ENCODE peak calls at places on chromosomes 2 and 18, in ten cellular contexts. W is body of pancreas; E is tibial artery; J is cardiac fibroblast; D is BJ; Y is lower lobe of right lung; P is AG10803; Q is adrenal gland; G is fibroblast of pulmonary artery; R is CD8-positive, alpha-beta T cell. S is an unnamed sample.

GRCh38 chr18:24831871-24832665 is 371.6 kb downstream of the HRH4 start:
- DNase-seq in W (no peak), E (no peak), J (no peak), D (no peak), Y (no peak), P (no peak), Q (no peak), G (no peak), R (no peak), S (no peak)

GRCh38 chr2:203808041-203808750 is 59.4 kb upstream of the CTLA4 start:
- DNase-seq in W (no peak), E (no peak), J (peak), D (no peak), Y (no peak), P (peak), Q (no peak), G (peak), R (no peak), S (peak)

GRCh38 chr18:10247402-10248117 is 206.9 kb upstream of the APCDD1 start:
- DNase-seq in W (no peak), E (no peak), J (no peak), D (no peak), Y (no peak), P (no peak), Q (no peak), G (peak), R (no peak), S (no peak)

GRCh38 chr18:79515944-79516351 is 120.2 kb downstream of the NFATC1 start:
- DNase-seq in W (no peak), E (peak), J (no peak), D (no peak), Y (no peak), P (no peak), Q (no peak), G (no peak), R (peak), S (no peak)

GRCh38 chr2:25567406-25567805 is 106.0 kb downstream of the DTNB start:
- DNase-seq in W (no peak), E (no peak), J (peak), D (peak), Y (no peak), P (peak), Q (no peak), G (peak), R (no peak), S (no peak)

GRCh38 chr2:4256351-4256750 is 553.0 kb downstream of the DCDC2C start:
- DNase-seq in W (no peak), E (no peak), J (no peak), D (no peak), Y (no peak), P (no peak), Q (no peak), G (no peak), R (no peak), S (no peak)

GRCh38 chr2:106193491-106193976 is 567 bp downstream of the UXS1 start:
- DNase-seq in W (peak), E (no peak), J (no peak), D (no peak), Y (peak), P (no peak), Q (no peak), G (no peak), R (no peak), S (no peak)

GRCh38 chr2:21395366-21395765 is 271.6 kb downstream of the TDRD15 start:
- DNase-seq in W (no peak), E (no peak), J (no peak), D (no peak), Y (no peak), P (no peak), Q (no peak), G (no peak), R (no peak), S (no peak)

GRCh38 chr2:180158961-180159360 is 151.9 kb upstream of the CWC22 start:
- DNase-seq in W (no peak), E (no peak), J (no peak), D (no peak), Y (no peak), P (peak), Q (no peak), G (no peak), R (no peak), S (no peak)

GRCh38 chr2:16729335-16729734 is 63.7 kb upstream of the CYRIA start:
- DNase-seq in W (no peak), E (no peak), J (no peak), D (no peak), Y (no peak), P (no peak), Q (no peak), G (no peak), R (no peak), S (no peak)

GRCh38 chr18:43078485-43079092 is 36.9 kb downstream of the RIT2 start:
- DNase-seq in W (no peak), E (no peak), J (no peak), D (no peak), Y (no peak), P (no peak), Q (no peak), G (no peak), R (no peak), S (no peak)

GRCh38 chr2:6067089-6067488 is 374.9 kb downstream of the SOX11 start:
- DNase-seq in W (no peak), E (no peak), J (no peak), D (no peak), Y (no peak), P (no peak), Q (no peak), G (no peak), R (no peak), S (no peak)

GRCh38 chr18:12422936-12423335 is 15.2 kb downstream of the PRELID3A start:
- DNase-seq in W (no peak), E (no peak), J (no peak), D (no peak), Y (no peak), P (no peak), Q (no peak), G (no peak), R (no peak), S (no peak)

GRCh38 chr2:100276716-100277115 is 45.6 kb downstream of the LONRF2 start:
- DNase-seq in W (no peak), E (no peak), J (no peak), D (no peak), Y (no peak), P (no peak), Q (no peak), G (no peak), R (no peak), S (no peak)

GRCh38 chr2:217783243-217783642 is 219.6 kb downstream of the TNS1 start:
- DNase-seq in W (no peak), E (no peak), J (no peak), D (no peak), Y (no peak), P (no peak), Q (no peak), G (no peak), R (no peak), S (no peak)

GRCh38 chr2:204634564-204634963 is 89.3 kb downstream of the PARD3B start:
- DNase-seq in W (no peak), E (no peak), J (no peak), D (no peak), Y (no peak), P (no peak), Q (no peak), G (no peak), R (no peak), S (no peak)

GRCh38 chr2:70923378-70924015 is 12.2 kb upstream of the ATP6V1B1 start:
- DNase-seq in W (no peak), E (peak), J (peak), D (no peak), Y (no peak), P (no peak), Q (peak), G (no peak), R (no peak), S (no peak)

GRCh38 chr2:113720167-113720566 is 36.3 kb downstream of the SLC35F5 start:
- DNase-seq in W (no peak), E (no peak), J (peak), D (no peak), Y (no peak), P (peak), Q (no peak), G (peak), R (no peak), S (no peak)

GRCh38 chr2:12684471-12684936 is 32.2 kb upstream of the TRIB2 start:
- DNase-seq in W (no peak), E (no peak), J (peak), D (no peak), Y (no peak), P (peak), Q (peak), G (peak), R (no peak), S (peak)

GRCh38 chr2:128493880-128494279 is 175.2 kb upstream of the HS6ST1 start:
- DNase-seq in W (no peak), E (no peak), J (no peak), D (no peak), Y (no peak), P (no peak), Q (no peak), G (peak), R (no peak), S (no peak)

GRCh38 chr2:119248311-119248710 is 24.7 kb downstream of the STEAP3 start:
- DNase-seq in W (no peak), E (peak), J (peak), D (no peak), Y (no peak), P (peak), Q (no peak), G (peak), R (no peak), S (no peak)

GRCh38 chr2:172839446-172839845 is 103.8 kb downstream of the RAPGEF4 start:
- DNase-seq in W (no peak), E (no peak), J (no peak), D (no peak), Y (no peak), P (no peak), Q (no peak), G (no peak), R (no peak), S (no peak)

GRCh38 chr2:186780701-186781316 is 68.2 kb downstream of the ZSWIM2 start:
- DNase-seq in W (no peak), E (no peak), J (peak), D (no peak), Y (no peak), P (peak), Q (no peak), G (peak), R (no peak), S (no peak)

GRCh38 chr2:185738679-185739472 is at the start of gene FSIP2:
- DNase-seq in W (peak), E (peak), J (peak), D (no peak), Y (peak), P (peak), Q (peak), G (peak), R (peak), S (no peak)

GRCh38 chr18:48264508-48264907 is 144.7 kb downstream of the ZBTB7C start:
- DNase-seq in W (no peak), E (no peak), J (peak), D (no peak), Y (no peak), P (no peak), Q (no peak), G (no peak), R (no peak), S (no peak)

GRCh38 chr2:88709117-88709739 is 17.8 kb downstream of the RPIA start:
- DNase-seq in W (no peak), E (no peak), J (peak), D (no peak), Y (no peak), P (peak), Q (no peak), G (peak), R (no peak), S (peak)

GRCh38 chr2:204655101-204655500 is 109.8 kb downstream of the PARD3B start:
- DNase-seq in W (no peak), E (no peak), J (peak), D (peak), Y (no peak), P (peak), Q (no peak), G (peak), R (no peak), S (peak)

GRCh38 chr18:59691046-59691395 is 6.2 kb downstream of the CCBE1 start:
- DNase-seq in W (no peak), E (no peak), J (peak), D (no peak), Y (no peak), P (peak), Q (no peak), G (peak), R (no peak), S (no peak)
- H3K4me3 ChIP-seq in W (no peak), E (no peak), J (no peak), D (no peak), Y (no peak), P (no peak), Q (no peak), G (no peak), R (no peak), S (no peak)

DNA sequence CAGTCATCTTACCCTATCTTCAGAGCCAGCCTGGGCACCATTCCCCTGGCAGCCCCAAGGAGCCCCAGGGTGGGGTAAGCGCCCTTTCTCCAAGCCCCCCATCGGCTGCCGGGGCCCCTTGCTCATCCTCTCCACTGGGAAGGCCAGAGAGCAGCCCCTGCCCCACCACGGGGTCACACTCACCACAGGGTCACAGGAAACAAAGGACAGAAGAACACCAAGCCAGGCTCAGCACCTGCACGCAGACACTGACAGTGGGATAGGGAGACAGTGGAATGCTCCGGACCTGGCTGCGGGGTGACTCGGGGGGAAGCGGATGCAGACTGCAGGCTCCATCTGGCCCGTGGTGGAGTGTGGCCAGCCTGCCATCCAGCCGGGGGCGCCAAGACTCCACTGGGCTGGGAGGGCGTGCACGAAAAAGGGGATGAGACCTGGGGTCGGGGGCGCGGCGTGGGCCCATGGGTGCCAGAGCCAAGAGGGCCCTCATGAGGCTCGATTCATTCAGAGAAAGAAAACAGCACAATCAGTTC is 21.1 kb downstream of the HDAC4 start:
- DNase-seq in W (peak), E (no peak), J (no peak), D (no peak), Y (peak), P (no peak), Q (no peak), G (no peak), R (no peak), S (no peak)
- TF ChIP-seq CTCF in W (no peak), E (no peak), J (no peak), D (no peak), Y (no peak), P (no peak), Q (no peak), G (no peak), R (no peak), S (no peak)

GRCh38 chr18:62982600-62983251 is 267.4 kb downstream of the PHLPP1 start:
- DNase-seq in W (peak), E (no peak), J (peak), D (no peak), Y (no peak), P (peak), Q (peak), G (peak), R (peak), S (no peak)
- H3K4me3 ChIP-seq in W (no peak), E (peak), J (peak), D (no peak), Y (peak), P (peak), Q (no peak), G (peak), R (no peak), S (peak)

DNA sequence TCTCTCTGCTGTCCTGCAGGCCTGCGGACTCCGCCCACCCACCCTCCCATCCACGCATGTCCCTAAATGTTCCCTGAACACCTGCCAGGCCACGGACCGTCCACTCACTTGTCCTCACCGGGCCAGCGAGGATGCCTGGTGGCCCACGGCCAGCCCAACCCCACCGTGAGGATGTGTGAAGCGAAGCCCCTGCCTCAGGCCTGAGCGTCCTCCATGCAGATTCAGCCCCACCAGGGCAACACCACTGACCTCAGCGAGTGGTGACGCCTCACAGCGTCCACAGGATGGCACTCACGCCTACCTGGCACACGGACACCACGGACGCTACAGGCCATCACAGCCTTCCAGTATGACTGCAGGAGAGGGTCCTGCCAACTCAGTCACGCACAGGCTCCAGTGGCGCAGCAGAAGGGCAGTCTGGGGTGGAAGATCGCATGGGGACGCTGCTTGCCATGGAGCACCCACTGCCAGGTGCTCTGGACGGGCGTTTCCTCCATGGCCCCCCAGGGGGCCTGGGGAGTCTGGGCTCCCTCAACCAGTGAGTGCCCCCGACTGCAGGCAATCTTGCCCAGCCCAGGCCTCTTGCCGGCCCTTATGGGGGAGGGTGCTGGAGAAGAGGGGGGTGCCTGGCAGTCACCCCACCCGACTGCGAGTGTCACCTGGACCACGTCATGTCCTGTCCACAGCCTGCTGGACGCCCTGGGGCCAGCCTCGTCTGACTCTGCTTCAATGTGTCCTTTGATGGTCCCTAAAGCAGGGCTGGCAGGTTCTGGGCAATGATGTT is 25.4 kb downstream of the HDAC4 start:
- DNase-seq in W (peak), E (no peak), J (no peak), D (no peak), Y (peak), P (no peak), Q (no peak), G (no peak), R (no peak), S (no peak)
- TF ChIP-seq CTCF in W (no peak), E (no peak), J (no peak), D (no peak), Y (no peak), P (peak), Q (no peak), G (no peak), R (no peak), S (no peak)

GRCh38 chr2:46319711-46320110 is 22.5 kb downstream of the EPAS1 start:
- DNase-seq in W (no peak), E (no peak), J (no peak), D (no peak), Y (no peak), P (no peak), Q (no peak), G (no peak), R (no peak), S (no peak)

GRCh38 chr2:46323671-46324207 is 26.5 kb downstream of the EPAS1 start:
- DNase-seq in W (no peak), E (no peak), J (peak), D (no peak), Y (no peak), P (no peak), Q (no peak), G (no peak), R (no peak), S (no peak)

GRCh38 chr2:46317092-46317486 is 19.9 kb downstream of the EPAS1 start:
- DNase-seq in W (no peak), E (no peak), J (no peak), D (no peak), Y (no peak), P (no peak), Q (no peak), G (no peak), R (no peak), S (no peak)

GRCh38 chr2:46318579-46319460 is 21.6 kb downstream of the EPAS1 start:
- DNase-seq in W (no peak), E (no peak), J (no peak), D (no peak), Y (no peak), P (no peak), Q (no peak), G (no peak), R (no peak), S (no peak)

GRCh38 chr2:46320141-46320567 is 22.9 kb downstream of the EPAS1 start:
- DNase-seq in W (peak), E (no peak), J (peak), D (no peak), Y (no peak), P (peak), Q (no peak), G (no peak), R (no peak), S (no peak)
- H3K4me3 ChIP-seq in W (no peak), E (peak), J (no peak), D (no peak), Y (peak), P (peak), Q (no peak), G (no peak), R (no peak), S (no peak)

GRCh38 chr2:51649366-51649765 is 617.4 kb upstream of the NRXN1 start:
- DNase-seq in W (no peak), E (no peak), J (no peak), D (no peak), Y (no peak), P (no peak), Q (no peak), G (no peak), R (no peak), S (no peak)
- TF ChIP-seq CTCF in W (no peak), E (no peak), J (no peak), D (no peak), Y (no peak), P (no peak), Q (no peak), G (peak), R (no peak), S (no peak)

DNA sequence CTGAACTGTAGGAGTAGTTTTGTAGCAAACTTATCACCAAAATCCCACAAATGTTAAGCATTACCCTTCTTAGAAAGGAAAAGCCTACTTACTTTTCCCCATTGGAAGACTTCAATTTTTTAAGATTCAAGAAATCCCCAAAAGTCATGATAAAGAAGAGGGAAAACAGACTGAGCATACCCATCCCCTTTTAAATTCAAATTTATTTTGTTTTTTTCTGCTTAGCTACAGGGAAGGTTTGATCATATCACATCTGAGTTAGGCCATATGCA is 174.5 kb downstream of the TGIF1 start:
- DNase-seq in W (no peak), E (no peak), J (no peak), D (no peak), Y (no peak), P (no peak), Q (no peak), G (no peak), R (no peak), S (no peak)
- H3K4me3 ChIP-seq in W (no peak), E (no peak), J (no peak), D (peak), Y (no peak), P (peak), Q (no peak), G (peak), R (no peak), S (peak)

S was measured in AG04449.